ENCODE peak calls at places on chromosome 7, in nine cellular contexts. P, T, N, J, H, D, G, Y and C are unnamed samples. For H3K36me3, the result is how much of the 10 kb centered on the place peaks cover.

GRCh38 chr7:128121731-128122576 is 90.7 kb upstream of the LRRC4 start:
- DNase-seq in P (peak), T (no peak), N (no peak), J (no peak), H (peak), D (peak), G (no peak), Y (no peak), C (no peak)

GRCh38 chr7:66169616-66170015 is 35.5 kb upstream of the TPST1 start:
- DNase-seq in P (no peak), T (no peak), N (no peak), J (no peak), H (no peak), D (no peak), G (no peak), Y (no peak), C (no peak)

GRCh38 chr7:24829787-24830186 is 72.5 kb upstream of the GSDME start:
- DNase-seq in P (no peak), T (no peak), N (no peak), J (no peak), H (no peak), D (no peak), G (no peak), Y (no peak), C (no peak)

GRCh38 chr7:92246363-92247101 is 758 bp downstream of the ANKIB1 start:
- DNase-seq in P (no peak), T (peak), N (peak), J (peak), H (no peak), D (no peak), G (peak), Y (peak), C (peak)

GRCh38 chr7:4724648-4725013 is 42.5 kb downstream of the FOXK1 start:
- DNase-seq in P (no peak), T (no peak), N (no peak), J (no peak), H (no peak), D (no peak), G (no peak), Y (no peak), C (no peak)

GRCh38 chr7:5492249-5493020 is 68.8 kb upstream of the TNRC18 start:
- DNase-seq in P (no peak), T (no peak), N (peak), J (peak), H (no peak), D (no peak), G (no peak), Y (no peak), C (no peak)

GRCh38 chr7:24851791-24852190 is 94.5 kb upstream of the GSDME start:
- DNase-seq in P (no peak), T (no peak), N (peak), J (no peak), H (no peak), D (no peak), G (no peak), Y (no peak), C (no peak)

GRCh38 chr7:96727534-96728088 is 18.0 kb upstream of the SEM1 start:
- DNase-seq in P (no peak), T (no peak), N (no peak), J (no peak), H (no peak), D (no peak), G (no peak), Y (no peak), C (no peak)

GRCh38 chr7:105388373-105389089 is at the start of gene SRPK2:
- DNase-seq in P (peak), T (peak), N (peak), J (peak), H (no peak), D (peak), G (peak), Y (peak), C (peak)

GRCh38 chr7:43824963-43825362 is 44.4 kb downstream of the MRPS24 start:
- DNase-seq in P (no peak), T (peak), N (no peak), J (no peak), H (no peak), D (no peak), G (no peak), Y (no peak), C (no peak)

GRCh38 chr7:41503438-41503837 is 199.5 kb downstream of the INHBA start:
- DNase-seq in P (no peak), T (no peak), N (no peak), J (no peak), H (no peak), D (no peak), G (no peak), Y (no peak), C (no peak)

GRCh38 chr7:151844080-151844827 is 32.7 kb downstream of the PRKAG2 start:
- DNase-seq in P (no peak), T (peak), N (no peak), J (no peak), H (peak), D (peak), G (no peak), Y (no peak), C (no peak)

GRCh38 chr7:150450491-150450992 is at the start of gene GIMAP8:
- DNase-seq in P (peak), T (no peak), N (peak), J (peak), H (no peak), D (peak), G (peak), Y (peak), C (no peak)

GRCh38 chr7:92360387-92360786 is 86.9 kb upstream of the GATAD1 start:
- DNase-seq in P (no peak), T (no peak), N (no peak), J (no peak), H (no peak), D (no peak), G (no peak), Y (no peak), C (no peak)

GRCh38 chr7:83732305-83732704 is 83.4 kb upstream of the SEMA3E start:
- DNase-seq in P (no peak), T (no peak), N (no peak), J (no peak), H (no peak), D (no peak), G (no peak), Y (no peak), C (no peak)

GRCh38 chr7:111168182-111168581 is 77.3 kb downstream of the LRRN3 start:
- DNase-seq in P (no peak), T (peak), N (no peak), J (no peak), H (no peak), D (no peak), G (no peak), Y (no peak), C (no peak)

GRCh38 chr7:101237206-101238067 is at the start of gene CLDN15:
- DNase-seq in P (peak), T (peak), N (no peak), J (peak), H (no peak), D (peak), G (peak), Y (peak), C (no peak)

GRCh38 chr7:13990319-13990983 is 985 bp upstream of the ETV1 start:
- DNase-seq in P (peak), T (peak), N (peak), J (peak), H (no peak), D (peak), G (peak), Y (peak), C (peak)

GRCh38 chr7:103855671-103856070 is 133.8 kb downstream of the RELN start:
- DNase-seq in P (no peak), T (no peak), N (no peak), J (no peak), H (no peak), D (no peak), G (no peak), Y (no peak), C (no peak)

GRCh38 chr7:102028206-102028826 is 210.9 kb downstream of the CUX1 start:
- DNase-seq in P (no peak), T (no peak), N (no peak), J (peak), H (no peak), D (no peak), G (no peak), Y (no peak), C (no peak)

GRCh38 chr7:28296571-28297483 is 115.5 kb upstream of the CREB5 start:
- DNase-seq in P (no peak), T (peak), N (peak), J (no peak), H (no peak), D (peak), G (peak), Y (peak), C (no peak)

GRCh38 chr7:36015733-36016132 is 137.3 kb upstream of the EEPD1 start:
- DNase-seq in P (no peak), T (no peak), N (no peak), J (no peak), H (no peak), D (no peak), G (no peak), Y (no peak), C (no peak)

GRCh38 chr7:102287465-102288146 is 938 bp downstream of the SH2B2 start:
- DNase-seq in P (peak), T (no peak), N (peak), J (peak), H (no peak), D (no peak), G (peak), Y (peak), C (no peak)

GRCh38 chr7:101740981-101741725 is 76.3 kb upstream of the CUX1 start:
- DNase-seq in P (no peak), T (no peak), N (no peak), J (no peak), H (no peak), D (no peak), G (no peak), Y (no peak), C (no peak)

GRCh38 chr7:28298870-28299484 is 113.3 kb upstream of the CREB5 start:
- DNase-seq in P (peak), T (peak), N (peak), J (no peak), H (no peak), D (no peak), G (no peak), Y (peak), C (peak)

GRCh38 chr7:143300959-143301617 is 12.9 kb downstream of the CASP2 start:
- DNase-seq in P (no peak), T (no peak), N (no peak), J (no peak), H (no peak), D (no peak), G (no peak), Y (no peak), C (no peak)

GRCh38 chr7:20438665-20439376 is 108.1 kb downstream of the ITGB8 start:
- DNase-seq in P (no peak), T (no peak), N (no peak), J (no peak), H (no peak), D (no peak), G (no peak), Y (no peak), C (no peak)

GRCh38 chr7:51053194-51053925 is 263.2 kb downstream of the COBL start:
- DNase-seq in P (no peak), T (no peak), N (no peak), J (no peak), H (no peak), D (no peak), G (no peak), Y (no peak), C (no peak)

GRCh38 chr7:158786898-158787297 is 42.4 kb downstream of the ESYT2 start:
- DNase-seq in P (no peak), T (no peak), N (no peak), J (no peak), H (no peak), D (no peak), G (no peak), Y (no peak), C (no peak)
- H3K36me3 ChIP-seq in P (under half), T (under half), N (under half), J (under half), H (under half), D (half or more), G (under half), Y (under half), C (under half)

GRCh38 chr7:123148813-123149212 is 51.0 kb downstream of the SLC13A1 start:
- DNase-seq in P (no peak), T (no peak), N (no peak), J (no peak), H (no peak), D (no peak), G (no peak), Y (no peak), C (no peak)
- TF ChIP-seq CTCF in P (no peak), T (no peak), N (no peak), J (no peak), H (no peak), D (peak), G (no peak), Y (no peak), C (no peak)

GRCh38 chr7:87192784-87193487 is 26.6 kb downstream of the TMEM243 start:
- DNase-seq in P (no peak), T (no peak), N (no peak), J (no peak), H (no peak), D (no peak), G (no peak), Y (no peak), C (no peak)
- H3K36me3 ChIP-seq in P (under half), T (under half), N (half or more), J (under half), H (under half), D (half or more), G (under half), Y (under half), C (under half)

DNA sequence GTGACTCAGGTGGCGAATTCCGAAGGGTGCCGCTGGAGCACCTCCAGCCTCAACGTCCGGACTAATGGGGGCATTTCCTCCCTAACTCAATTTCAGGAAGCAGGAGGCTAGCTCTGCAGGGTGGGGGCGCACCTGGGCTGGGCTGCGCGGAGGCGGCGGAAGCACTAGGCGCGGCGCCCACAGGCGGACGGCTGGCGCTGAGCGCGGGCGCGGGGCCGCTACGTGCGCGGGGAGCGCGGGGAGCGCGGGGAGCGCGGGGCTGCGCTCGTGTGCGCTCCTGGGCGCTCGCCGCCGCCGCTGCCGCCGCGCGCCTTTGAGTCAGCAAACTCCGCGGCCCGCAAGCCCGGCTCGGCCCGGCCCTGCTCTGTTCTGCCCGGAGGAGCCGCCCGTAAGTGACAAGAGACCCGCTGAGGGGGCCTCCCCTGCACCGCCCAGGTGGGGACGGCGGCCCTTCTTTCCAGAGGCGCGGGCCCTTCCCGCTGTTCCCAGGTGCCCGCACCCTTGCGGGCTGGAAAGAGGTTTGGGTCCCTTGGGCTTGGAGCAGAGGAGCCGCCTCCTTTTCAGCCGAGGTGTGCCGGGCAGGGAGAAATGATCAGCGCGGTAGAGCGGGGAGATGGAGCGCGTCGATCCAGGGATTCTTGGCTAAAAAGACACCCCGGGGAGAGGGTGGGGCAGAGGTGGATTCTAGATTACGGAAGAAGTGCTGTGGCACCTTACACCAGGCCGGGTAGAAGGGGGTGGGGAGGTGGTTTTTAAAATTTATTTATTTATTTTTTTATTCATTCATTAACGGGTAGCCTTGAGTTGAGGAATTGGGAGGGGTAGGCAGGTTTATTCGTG is at the start of gene SNX10:
- DNase-seq in P (peak), T (peak), N (peak), J (peak), H (no peak), D (peak), G (peak), Y (peak), C (peak)
- TF ChIP-seq CTCF in P (peak), T (no peak), N (peak), J (peak), H (peak), D (peak), G (no peak), Y (peak), C (peak)

GRCh38 chr7:37329940-37330339 is 118.7 kb downstream of the ELMO1 start:
- DNase-seq in P (no peak), T (no peak), N (no peak), J (no peak), H (no peak), D (no peak), G (no peak), Y (no peak), C (no peak)

GRCh38 chr7:37330775-37331174 is 117.9 kb downstream of the ELMO1 start:
- DNase-seq in P (no peak), T (no peak), N (no peak), J (no peak), H (no peak), D (no peak), G (no peak), Y (no peak), C (no peak)

GRCh38 chr7:37332218-37333016 is 116.2 kb downstream of the ELMO1 start:
- DNase-seq in P (no peak), T (no peak), N (no peak), J (no peak), H (no peak), D (no peak), G (no peak), Y (no peak), C (no peak)

GRCh38 chr7:37336259-37336658 is 112.4 kb downstream of the ELMO1 start:
- DNase-seq in P (no peak), T (no peak), N (no peak), J (no peak), H (no peak), D (no peak), G (no peak), Y (peak), C (no peak)

DNA sequence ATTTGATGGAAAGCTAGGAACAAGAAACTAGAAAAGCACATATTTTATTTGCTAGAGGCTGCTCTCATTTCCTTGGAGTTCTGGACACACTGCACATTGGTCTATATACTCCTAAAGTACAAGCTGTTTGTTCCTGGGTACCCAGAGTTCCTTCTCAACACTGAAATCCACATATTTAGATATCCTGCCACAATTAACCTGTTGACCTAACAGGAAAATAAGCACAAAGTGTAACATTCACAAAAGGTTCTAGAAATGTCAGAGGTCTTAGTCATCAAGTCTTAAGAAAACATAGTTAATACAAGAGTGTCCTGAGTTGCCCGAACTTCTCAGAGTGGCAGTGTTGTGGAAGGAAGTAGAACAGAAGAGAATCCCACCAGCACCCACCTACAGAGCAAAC is 115.6 kb downstream of the ELMO1 start:
- DNase-seq in P (no peak), T (no peak), N (no peak), J (no peak), H (no peak), D (no peak), G (no peak), Y (no peak), C (no peak)
- H3K36me3 ChIP-seq in P (under half), T (under half), N (half or more), J (under half), H (under half), D (under half), G (under half), Y (under half), C (under half)

GRCh38 chr7:99837649-99838361 is 10.0 kb downstream of the CYP3A43 start:
- DNase-seq in P (no peak), T (peak), N (no peak), J (no peak), H (no peak), D (no peak), G (peak), Y (no peak), C (no peak)
- TF ChIP-seq CTCF in P (peak), T (peak), N (no peak), J (peak), H (peak), D (peak), G (peak), Y (no peak), C (no peak)

DNA sequence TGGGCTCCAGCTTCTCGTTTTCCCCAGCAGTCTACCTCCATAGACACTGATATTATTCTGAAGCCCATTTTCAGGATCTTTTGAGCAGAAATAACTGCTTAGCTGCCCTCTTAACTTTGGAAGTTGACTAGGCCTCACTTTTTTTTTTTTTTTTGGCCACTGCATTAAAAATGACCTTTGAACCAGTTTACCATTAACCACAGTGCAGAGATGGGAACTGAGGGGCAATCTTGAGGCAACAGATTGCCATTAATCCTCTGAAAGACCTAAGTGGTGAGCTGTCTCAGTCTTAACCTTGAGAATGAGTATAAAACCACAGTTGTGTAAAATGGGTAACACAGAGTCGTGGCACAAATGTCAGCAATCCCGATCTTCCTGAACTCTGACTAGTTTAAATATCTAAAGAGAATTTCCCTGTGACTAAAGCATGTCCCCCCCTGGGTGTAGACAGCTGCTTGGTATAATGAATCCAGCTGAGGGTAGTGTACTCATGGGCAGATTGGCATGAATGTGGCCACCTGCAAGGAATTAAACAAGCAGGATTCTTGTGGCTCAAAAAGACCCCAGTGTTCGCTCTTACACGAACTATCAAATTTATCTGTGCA is 46.1 kb upstream of the FMC1 start:
- DNase-seq in P (no peak), T (no peak), N (no peak), J (no peak), H (no peak), D (no peak), G (no peak), Y (no peak), C (no peak)
- H3K36me3 ChIP-seq in P (under half), T (under half), N (half or more), J (under half), H (under half), D (half or more), G (under half), Y (under half), C (under half)